ENCODE peak calls at places on chromosome 13, in five cellular contexts. W, M, S, I and B are unnamed samples.

GRCh38 chr13:45490068-45490467 is 25.3 kb downstream of the COG3 start:
- DNase-seq in W (no peak), M (no peak), S (no peak), I (peak; percentile 37), B (no peak)

GRCh38 chr13:94568443-94568842 is 27.5 kb downstream of the TGDS start:
- DNase-seq in W (no peak), M (no peak), S (no peak), I (no peak), B (no peak)

GRCh38 chr13:50127017-50127725 is 111.9 kb downstream of the KCNRG start:
- DNase-seq in W (no peak), M (peak; percentile 45), S (peak; percentile 88), I (peak; percentile 45), B (peak; percentile 7)

GRCh38 chr13:36431204-36432105 is 840 bp upstream of the CCNA1 start:
- DNase-seq in W (no peak), M (peak; percentile 37), S (no peak), I (peak; percentile 15), B (no peak)

GRCh38 chr13:22107549-22107948 is 436.7 kb downstream of the FGF9 start:
- DNase-seq in W (no peak), M (no peak), S (no peak), I (no peak), B (no peak)

GRCh38 chr13:74215420-74215819 is 81.2 kb upstream of the KLF12 start:
- DNase-seq in W (no peak), M (no peak), S (no peak), I (no peak), B (no peak)

GRCh38 chr13:52599853-52600603 is 42.2 kb upstream of the HNRNPA1L2 start:
- DNase-seq in W (no peak), M (no peak), S (no peak), I (peak; percentile 41), B (peak; percentile 44)

GRCh38 chr13:57632276-57633140 is 964 bp downstream of the PCDH17 start:
- DNase-seq in W (no peak), M (no peak), S (no peak), I (peak; percentile 72), B (no peak)

GRCh38 chr13:114110091-114110829 is 22.2 kb downstream of the RASA3 start:
- DNase-seq in W (no peak), M (no peak), S (peak; percentile 61), I (peak; percentile 77), B (no peak)

GRCh38 chr13:37878496-37878895 is 8.9 kb upstream of the TRPC4 start:
- DNase-seq in W (no peak), M (no peak), S (peak; percentile 20), I (no peak), B (no peak)

GRCh38 chr13:34817246-34817645 is 124.8 kb upstream of the NBEA start:
- DNase-seq in W (no peak), M (no peak), S (no peak), I (no peak), B (peak; percentile 52)

GRCh38 chr13:87295636-87296035 is 375.5 kb upstream of the SLITRK5 start:
- DNase-seq in W (no peak), M (no peak), S (peak; percentile 53), I (no peak), B (no peak)

GRCh38 chr13:51101636-51102218 is 9.3 kb downstream of the C13orf42 start:
- DNase-seq in W (no peak), M (no peak), S (no peak), I (peak; percentile 86), B (no peak)

GRCh38 chr13:70203661-70204229 is 95.5 kb upstream of the KLHL1 start:
- DNase-seq in W (no peak), M (no peak), S (no peak), I (peak; percentile 67), B (no peak)

GRCh38 chr13:50715402-50716146 is 127.9 kb downstream of the DLEU7 start:
- DNase-seq in W (no peak), M (no peak), S (no peak), I (no peak), B (no peak)

GRCh38 chr13:45575146-45575829 is 40.3 kb downstream of the ERICH6B start:
- DNase-seq in W (no peak), M (no peak), S (no peak), I (no peak), B (no peak)

GRCh38 chr13:66723606-66724005 is 506.5 kb downstream of the PCDH9 start:
- DNase-seq in W (no peak), M (no peak), S (no peak), I (no peak), B (no peak)

GRCh38 chr13:29801737-29802305 is 48.6 kb downstream of the UBL3 start:
- DNase-seq in W (no peak), M (no peak), S (no peak), I (peak; percentile 64), B (no peak)

GRCh38 chr13:35600137-35600536 is 123.6 kb upstream of the MAB21L1 start:
- DNase-seq in W (no peak), M (no peak), S (no peak), I (no peak), B (peak; percentile 86)

GRCh38 chr13:20803180-20803965 is 29.6 kb upstream of the EEF1AKMT1 start:
- DNase-seq in W (no peak), M (no peak), S (no peak), I (no peak), B (no peak)

GRCh38 chr13:99086869-99087129 is 108.9 kb upstream of the DOCK9 start:
- DNase-seq in W (no peak), M (peak; percentile 31), S (no peak), I (peak; percentile 41), B (no peak)
- H3K23ac ChIP-seq in W (no peak overlapping the region), M (peak overlapping the region; percentile 87), S (no peak overlapping the region), I (no peak overlapping the region), B (no peak overlapping the region)

GRCh38 chr13:83009987-83010386 is 872.3 kb downstream of the SLITRK1 start:
- DNase-seq in W (no peak), M (no peak), S (no peak), I (no peak), B (no peak)
- H3K27ac ChIP-seq in W (no peak overlapping the region), M (no peak overlapping the region), S (no peak overlapping the region), I (no peak overlapping the region), B (no peak overlapping the region)

GRCh38 chr13:111385182-111385857 is 64.9 kb downstream of the TEX29 start:
- DNase-seq in W (no peak), M (no peak), S (no peak), I (no peak), B (no peak)
- H3K4ac ChIP-seq in W (no peak overlapping the region), M (no peak overlapping the region), S (no peak overlapping the region), I (no peak overlapping the region), B (no peak overlapping the region)

DNA sequence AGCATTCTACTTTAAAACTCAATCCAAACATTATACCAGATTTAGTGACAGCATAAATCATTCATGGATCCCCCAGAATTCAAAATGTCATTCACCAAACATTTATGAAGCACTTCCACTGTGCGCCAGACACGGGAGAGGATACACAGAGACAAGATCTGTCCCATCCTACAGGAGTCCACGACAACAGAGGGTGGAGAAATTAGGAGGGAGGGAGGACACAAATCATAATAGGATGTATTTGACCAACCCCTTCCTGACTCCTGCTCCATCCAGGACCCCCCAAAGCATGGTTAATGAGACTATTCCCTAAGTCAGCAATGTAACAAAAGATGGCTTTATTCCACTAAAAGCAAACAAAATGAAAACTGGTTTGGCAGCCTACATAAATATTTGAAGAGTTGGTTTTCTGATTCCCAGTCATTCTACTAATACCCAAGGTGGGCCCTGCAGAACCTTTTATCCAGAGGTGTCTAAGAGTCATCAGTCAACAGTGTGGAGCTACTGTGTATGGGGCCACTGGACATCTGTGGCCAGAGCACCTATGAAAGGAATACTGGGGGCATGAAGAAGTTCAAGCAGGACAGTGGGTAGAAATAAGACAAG is 62.8 kb upstream of the DOCK9 start:
- DNase-seq in W (no peak), M (no peak), S (no peak), I (no peak), B (no peak)
- H3K23ac ChIP-seq in W (no peak overlapping the region), M (no peak overlapping the region), S (no peak overlapping the region), I (no peak overlapping the region), B (no peak overlapping the region)

GRCh38 chr13:79742923-79743322 is 262.0 kb downstream of the NDFIP2 start:
- DNase-seq in W (no peak), M (no peak), S (no peak), I (no peak), B (peak; percentile 21)

GRCh38 chr13:79736356-79736755 is 255.4 kb downstream of the NDFIP2 start:
- DNase-seq in W (no peak), M (no peak), S (no peak), I (peak; percentile 10), B (peak; percentile 71)

GRCh38 chr13:79735228-79735627 is 254.3 kb downstream of the NDFIP2 start:
- DNase-seq in W (no peak), M (no peak), S (peak; percentile 61), I (no peak), B (no peak)

GRCh38 chr13:79745141-79745540 is 264.2 kb downstream of the NDFIP2 start:
- DNase-seq in W (no peak), M (no peak), S (no peak), I (no peak), B (no peak)

DNA sequence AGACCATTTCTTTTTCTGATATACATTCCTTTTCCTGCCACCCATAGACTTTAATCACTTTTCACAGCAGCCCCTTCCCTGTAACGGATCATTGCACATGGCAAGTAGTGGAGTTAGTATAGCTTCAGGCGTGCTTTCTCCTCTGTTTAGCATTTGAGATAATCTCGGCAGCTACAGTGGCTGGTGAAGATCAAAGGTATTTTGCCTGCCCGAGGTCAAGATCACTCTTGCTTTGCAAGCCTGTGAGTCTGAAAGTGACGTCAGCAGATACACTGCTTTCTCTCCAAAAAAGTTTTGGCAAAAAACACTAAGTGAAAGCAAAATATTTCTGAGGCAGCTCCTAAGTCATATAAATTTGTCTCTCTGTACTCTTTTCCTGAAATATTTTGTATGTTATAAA is 260.1 kb downstream of the NDFIP2 start:
- DNase-seq in W (no peak), M (no peak), S (peak; percentile 42), I (peak; percentile 67), B (peak; percentile 46)
- H3K27ac ChIP-seq in W (no peak overlapping the region), M (no peak overlapping the region), S (peak overlapping the region; percentile 89), I (no peak overlapping the region), B (peak overlapping the region; percentile 28)

GRCh38 chr13:92316030-92316429 is 910.6 kb upstream of the GPC6 start:
- DNase-seq in W (no peak), M (no peak), S (no peak), I (no peak), B (no peak)

GRCh38 chr13:92320323-92320722 is 906.3 kb upstream of the GPC6 start:
- DNase-seq in W (no peak), M (no peak), S (no peak), I (no peak), B (no peak)

GRCh38 chr13:92315265-92315664 is 911.3 kb upstream of the GPC6 start:
- DNase-seq in W (no peak), M (no peak), S (peak; percentile 4), I (no peak), B (no peak)

GRCh38 chr13:92317066-92317465 is 909.5 kb upstream of the GPC6 start:
- DNase-seq in W (no peak), M (no peak), S (peak; percentile 49), I (peak; percentile 74), B (no peak)

DNA sequence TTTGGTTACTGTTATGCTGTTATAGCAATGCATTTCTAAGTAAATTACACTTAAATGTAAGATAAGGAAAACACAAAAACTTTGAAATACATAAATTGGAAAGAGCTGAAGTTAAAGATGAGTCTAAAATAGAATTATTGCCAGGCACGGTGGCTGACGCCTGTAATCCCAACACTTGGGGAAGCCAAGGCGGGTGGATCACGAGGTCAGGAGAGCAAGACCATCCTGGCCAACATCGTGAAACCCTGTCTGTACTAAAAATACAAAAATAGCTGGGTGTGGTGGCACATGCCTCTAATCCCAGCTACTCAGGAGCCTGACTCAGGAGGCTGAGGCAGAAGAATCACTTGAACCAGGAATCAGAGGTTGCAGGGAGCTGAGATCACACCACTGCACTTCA is 905.4 kb upstream of the GPC6 start:
- DNase-seq in W (no peak), M (no peak), S (no peak), I (no peak), B (no peak)
- H3K4ac ChIP-seq in W (no peak overlapping the region), M (no peak overlapping the region), S (no peak overlapping the region), I (no peak overlapping the region), B (no peak overlapping the region)